ENCODE peak calls at places on chromosome 2, in five cellular contexts. P is GM13976, T is GM04504, D is brain microvascular endothelial cell, I is WTC11. J is an unnamed sample.
A peak's percentile ranks its signal among the peaks of the same experiment; 100 is the strongest.

GRCh38 chr2:202643012-202643858 is 8.5 kb downstream of the FAM117B start:
- DNase-seq in P (peak; percentile 34), T (no peak), D (no peak), I (no peak), J (peak; percentile 65)

GRCh38 chr2:236680461-236680860 is 110.8 kb downstream of the ACKR3 start:
- DNase-seq in I (no peak), D (no peak), T (no peak), P (no peak), J (no peak)

GRCh38 chr2:133641942-133642341 is 73.7 kb upstream of the NCKAP5 start:
- DNase-seq in D (no peak), P (no peak), T (no peak), I (no peak), J (no peak)

GRCh38 chr2:37713258-37713700 is 41.8 kb upstream of the CDC42EP3 start:
- DNase-seq in I (no peak), P (no peak), T (peak; percentile 80), D (peak; percentile 92), J (peak; percentile 24)

GRCh38 chr2:73852020-73852419 is 23.3 kb downstream of the STAMBP start:
- DNase-seq in T (peak; percentile 32), P (no peak), D (peak; percentile 72), I (no peak), J (no peak)

GRCh38 chr2:8796878-8797550 is 40.4 kb downstream of the KIDINS220 start:
- DNase-seq in T (no peak), D (no peak), P (peak; percentile 24), I (no peak), J (no peak)

GRCh38 chr2:27795868-27796277 is 24.4 kb downstream of the MRPL33 start:
- DNase-seq in T (no peak), I (no peak), P (no peak), D (no peak), J (no peak)

GRCh38 chr2:86498468-86499260 is 57.5 kb downstream of the KDM3A start:
- DNase-seq in P (no peak), D (no peak), I (no peak), T (no peak), J (no peak)

GRCh38 chr2:101446869-101447268 is 28.0 kb downstream of the RFX8 start:
- DNase-seq in T (peak; percentile 67), I (no peak), P (no peak), D (peak; percentile 66), J (no peak)